ENCODE peak calls at places on chromosomes 6 and 20, in four cellular contexts. One of them, this sample, is unnamed.

GRCh38 chr6:24991748-24992467 is 56.1 kb upstream of the RIPOR2 start:
- DNase-seq in GM23248: peak; percentile 71
- DNase-seq in fibroblast of lung: peak; percentile 58
- DNase-seq in PC-3: peak; percentile 72
- DNase-seq in this sample: peak; percentile 28

GRCh38 chr20:39338977-39339376 is 376.8 kb downstream of the DHX35 start:
- DNase-seq in GM23248: peak; percentile 46
- DNase-seq in fibroblast of lung: no peak
- DNase-seq in PC-3: no peak
- DNase-seq in this sample: no peak

GRCh38 chr6:140002406-140003022 is 628.1 kb upstream of the CITED2 start:
- DNase-seq in GM23248: peak; percentile 78
- DNase-seq in fibroblast of lung: peak; percentile 41
- DNase-seq in PC-3: no peak
- DNase-seq in this sample: no peak

GRCh38 chr6:75206338-75207210 is 721 bp upstream of the COL12A1 start:
- DNase-seq in GM23248: peak; percentile 81
- DNase-seq in fibroblast of lung: no peak
- DNase-seq in PC-3: no peak
- DNase-seq in this sample: peak; percentile 47

GRCh38 chr6:41940759-41941279 is 789 bp downstream of the CCND3 start:
- DNase-seq in GM23248: peak; percentile 74
- DNase-seq in fibroblast of lung: no peak
- DNase-seq in PC-3: peak; percentile 13
- DNase-seq in this sample: peak; percentile 30

GRCh38 chr20:40607927-40608326 is 81.1 kb downstream of the MAFB start:
- DNase-seq in GM23248: no peak
- DNase-seq in fibroblast of lung: no peak
- DNase-seq in PC-3: no peak
- DNase-seq in this sample: no peak

GRCh38 chr20:48845000-48845399 is 17.2 kb upstream of the PREX1 start:
- DNase-seq in GM23248: peak; percentile 32
- DNase-seq in fibroblast of lung: peak; percentile 15
- DNase-seq in PC-3: peak; percentile 35
- DNase-seq in this sample: no peak

GRCh38 chr6:104606361-104606760 is 253.4 kb downstream of the HACE1 start:
- DNase-seq in GM23248: no peak
- DNase-seq in fibroblast of lung: no peak
- DNase-seq in PC-3: no peak
- DNase-seq in this sample: no peak

GRCh38 chr6:132405143-132405915 is 4.1 kb upstream of the MOXD1 start:
- DNase-seq in GM23248: peak; percentile 77
- DNase-seq in fibroblast of lung: peak; percentile 34
- DNase-seq in PC-3: peak; percentile 45
- DNase-seq in this sample: no peak

GRCh38 chr20:24403410-24403809 is 66.0 kb upstream of the SYNDIG1 start:
- DNase-seq in GM23248: no peak
- DNase-seq in fibroblast of lung: no peak
- DNase-seq in PC-3: no peak
- DNase-seq in this sample: no peak

GRCh38 chr20:36540551-36541211 is 638 bp upstream of the MYL9 start:
- DNase-seq in GM23248: no peak
- DNase-seq in fibroblast of lung: no peak
- DNase-seq in PC-3: no peak
- DNase-seq in this sample: no peak

GRCh38 chr20:8132632-8133587 is 844 bp downstream of the PLCB1 start:
- DNase-seq in GM23248: peak; percentile 64
- DNase-seq in fibroblast of lung: peak; percentile 53
- DNase-seq in PC-3: no peak
- DNase-seq in this sample: peak; percentile 41

GRCh38 chr20:63653974-63654680 is 903 bp upstream of the STMN3 start:
- DNase-seq in GM23248: no peak
- DNase-seq in fibroblast of lung: no peak
- DNase-seq in PC-3: no peak
- DNase-seq in this sample: no peak

GRCh38 chr6:129188795-129189194 is 305.9 kb downstream of the LAMA2 start:
- DNase-seq in GM23248: no peak
- DNase-seq in fibroblast of lung: peak; percentile 28
- DNase-seq in PC-3: no peak
- DNase-seq in this sample: no peak

GRCh38 chr6:136921521-136921935 is 573 bp upstream of the SLC35D3 start:
- DNase-seq in GM23248: peak; percentile 49
- DNase-seq in fibroblast of lung: no peak
- DNase-seq in PC-3: no peak
- DNase-seq in this sample: peak; percentile 6

GRCh38 chr6:36590237-36590636 is 3.9 kb upstream of the SRSF3 start:
- DNase-seq in GM23248: peak; percentile 87
- DNase-seq in fibroblast of lung: peak; percentile 74
- DNase-seq in PC-3: peak; percentile 74
- DNase-seq in this sample: no peak

GRCh38 chr20:25408890-25409289 is 1.4 kb downstream of the GINS1 start:
- DNase-seq in GM23248: no peak
- DNase-seq in fibroblast of lung: no peak
- DNase-seq in PC-3: no peak
- DNase-seq in this sample: no peak

GRCh38 chr20:50189681-50190250 is 864 bp upstream of the CEBPB start:
- DNase-seq in GM23248: peak; percentile 40
- DNase-seq in fibroblast of lung: no peak
- DNase-seq in PC-3: peak; percentile 27
- DNase-seq in this sample: no peak

GRCh38 chr6:24918641-24919403 is 16.9 kb downstream of the RIPOR2 start:
- DNase-seq in GM23248: no peak
- DNase-seq in fibroblast of lung: no peak
- DNase-seq in PC-3: no peak
- DNase-seq in this sample: no peak

GRCh38 chr20:58102744-58103516 is 125.5 kb downstream of the ANKRD60 start:
- DNase-seq in GM23248: peak; percentile 28
- DNase-seq in fibroblast of lung: no peak
- DNase-seq in PC-3: peak; percentile 79
- DNase-seq in this sample: no peak

GRCh38 chr6:106453756-106454367 is 93.3 kb downstream of the CRYBG1 start:
- DNase-seq in GM23248: no peak
- DNase-seq in fibroblast of lung: no peak
- DNase-seq in PC-3: no peak
- DNase-seq in this sample: no peak

GRCh38 chr6:4371207-4371921 is 236.0 kb upstream of the ECI2 start:
- DNase-seq in GM23248: peak; percentile 91
- DNase-seq in fibroblast of lung: peak; percentile 57
- DNase-seq in PC-3: no peak
- DNase-seq in this sample: peak; percentile 18

GRCh38 chr6:156801712-156802111 is 24.5 kb downstream of the ARID1B start:
- DNase-seq in GM23248: no peak
- DNase-seq in fibroblast of lung: no peak
- DNase-seq in PC-3: no peak
- DNase-seq in this sample: no peak

GRCh38 chr6:73263570-73263909 is 544 bp upstream of the KHDC1 start:
- DNase-seq in GM23248: peak; percentile 29
- DNase-seq in fibroblast of lung: no peak
- DNase-seq in PC-3: no peak
- DNase-seq in this sample: no peak

GRCh38 chr20:37071481-37071911 is 24.3 kb downstream of the RBL1 start:
- DNase-seq in GM23248: peak; percentile 53
- DNase-seq in fibroblast of lung: peak; percentile 22
- DNase-seq in PC-3: peak; percentile 21
- DNase-seq in this sample: no peak

GRCh38 chr20:41249371-41249770 is 68.2 kb downstream of the ZHX3 start:
- DNase-seq in GM23248: peak; percentile 93
- DNase-seq in fibroblast of lung: peak; percentile 88
- DNase-seq in PC-3: peak; percentile 83
- DNase-seq in this sample: peak; percentile 92

GRCh38 chr20:19786311-19786710 is 28.3 kb downstream of the RIN2 start:
- DNase-seq in GM23248: peak; percentile 90
- DNase-seq in fibroblast of lung: peak; percentile 90
- DNase-seq in PC-3: peak; percentile 75
- DNase-seq in this sample: peak; percentile 91

GRCh38 chr6:143516700-143517446 is 5.4 kb upstream of the FUCA2 start:
- DNase-seq in GM23248: no peak
- DNase-seq in fibroblast of lung: no peak
- DNase-seq in PC-3: no peak
- DNase-seq in this sample: no peak

GRCh38 chr6:145656128-145656527 is 79.2 kb downstream of the EPM2A start:
- DNase-seq in GM23248: no peak
- DNase-seq in fibroblast of lung: no peak
- DNase-seq in PC-3: no peak
- DNase-seq in this sample: peak; percentile 8

GRCh38 chr6:139625998-139626975 is 251.8 kb upstream of the CITED2 start:
- DNase-seq in GM23248: peak; percentile 43
- DNase-seq in fibroblast of lung: peak; percentile 26
- DNase-seq in PC-3: no peak
- DNase-seq in this sample: no peak

GRCh38 chr6:26064619-26065257 is 22.5 kb upstream of the HFE start:
- DNase-seq in GM23248: peak; percentile 70
- DNase-seq in fibroblast of lung: peak; percentile 71
- DNase-seq in PC-3: peak; percentile 68
- DNase-seq in this sample: peak; percentile 48

GRCh38 chr6:129567374-129567773 is 142.6 kb downstream of the ARHGAP18 start:
- DNase-seq in GM23248: peak; percentile 28
- DNase-seq in fibroblast of lung: peak; percentile 34
- DNase-seq in PC-3: peak; percentile 29
- DNase-seq in this sample: no peak

GRCh38 chr20:8095648-8096572 is 36.2 kb upstream of the PLCB1 start:
- DNase-seq in GM23248: peak; percentile 80
- DNase-seq in fibroblast of lung: peak; percentile 56
- DNase-seq in PC-3: peak; percentile 40
- DNase-seq in this sample: peak; percentile 82

GRCh38 chr6:108027594-108027993 is 46.9 kb downstream of the OSTM1 start:
- DNase-seq in GM23248: peak; percentile 34
- DNase-seq in fibroblast of lung: peak; percentile 7
- DNase-seq in PC-3: peak; percentile 34
- DNase-seq in this sample: no peak

GRCh38 chr6:118993358-118993757 is 58.4 kb upstream of the MCM9 start:
- DNase-seq in GM23248: no peak
- DNase-seq in fibroblast of lung: no peak
- DNase-seq in PC-3: no peak
- DNase-seq in this sample: no peak

GRCh38 chr20:30488941-30489601 is 768.4 kb upstream of the DEFB115 start:
- DNase-seq in GM23248: no peak
- DNase-seq in fibroblast of lung: no peak
- DNase-seq in PC-3: no peak
- DNase-seq in this sample: no peak

GRCh38 chr6:17421406-17421805 is 28.0 kb downstream of the CAP2 start:
- DNase-seq in GM23248: no peak
- DNase-seq in fibroblast of lung: no peak
- DNase-seq in PC-3: no peak
- DNase-seq in this sample: no peak

GRCh38 chr6:133778414-133778813 is 110.5 kb upstream of the TCF21 start:
- DNase-seq in GM23248: peak; percentile 93
- DNase-seq in fibroblast of lung: peak; percentile 99
- DNase-seq in PC-3: peak; percentile 23
- DNase-seq in this sample: no peak

GRCh38 chr6:52554684-52555280 is 22.1 kb downstream of the TRAM2 start:
- DNase-seq in GM23248: peak; percentile 11
- DNase-seq in fibroblast of lung: no peak
- DNase-seq in PC-3: no peak
- DNase-seq in this sample: no peak

GRCh38 chr6:52555531-52556228 is 21.2 kb downstream of the TRAM2 start:
- DNase-seq in GM23248: peak; percentile 49
- DNase-seq in fibroblast of lung: no peak
- DNase-seq in PC-3: no peak
- DNase-seq in this sample: no peak

GRCh38 chr6:52558266-52559000 is 18.4 kb downstream of the TRAM2 start:
- DNase-seq in GM23248: peak; percentile 59
- DNase-seq in fibroblast of lung: peak; percentile 55
- DNase-seq in PC-3: no peak
- DNase-seq in this sample: no peak

GRCh38 chr6:52560462-52560861 is 16.4 kb downstream of the TRAM2 start:
- DNase-seq in GM23248: peak; percentile 69
- DNase-seq in fibroblast of lung: no peak
- DNase-seq in PC-3: no peak
- DNase-seq in this sample: no peak

GRCh38 chr6:52557389-52558265 is 19.2 kb downstream of the TRAM2 start:
- DNase-seq in GM23248: peak; percentile 46
- DNase-seq in fibroblast of lung: peak; percentile 65
- DNase-seq in PC-3: no peak
- DNase-seq in this sample: no peak
- H3K4me2 ChIP-seq in GM23248: peak overlapping the region; percentile 59
- H3K4me2 ChIP-seq in fibroblast of lung: peak overlapping the region; percentile 56
- H3K4me2 ChIP-seq in PC-3: no peak overlapping the region
- H3K4me2 ChIP-seq in this sample: no peak overlapping the region

DNA sequence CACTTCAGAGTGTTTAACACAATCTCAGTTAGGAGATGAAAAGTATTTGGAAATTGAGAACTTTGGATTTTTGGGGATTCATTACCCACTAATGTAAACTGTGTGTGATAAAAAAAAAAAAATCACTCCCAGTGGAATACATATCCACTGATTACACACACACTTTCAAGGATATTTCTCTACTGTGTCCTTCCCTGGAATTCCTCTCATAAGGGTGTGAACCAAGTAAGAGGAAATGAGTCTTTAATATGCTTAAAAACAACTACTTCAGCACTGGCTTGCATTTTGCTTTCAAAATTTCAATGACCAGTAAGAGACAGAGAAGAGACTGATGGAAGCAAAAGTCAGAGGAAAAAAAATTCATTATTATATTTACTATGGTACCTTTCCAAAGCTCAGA is 24.5 kb upstream of the MYCT1 start:
- DNase-seq in GM23248: peak; percentile 11
- DNase-seq in fibroblast of lung: no peak
- DNase-seq in PC-3: no peak
- DNase-seq in this sample: peak; percentile 77
- H2AFZ ChIP-seq in GM23248: peak overlapping the region; percentile 16
- H2AFZ ChIP-seq in fibroblast of lung: no peak overlapping the region
- H2AFZ ChIP-seq in PC-3: no peak overlapping the region
- H2AFZ ChIP-seq in this sample: no peak overlapping the region

DNA sequence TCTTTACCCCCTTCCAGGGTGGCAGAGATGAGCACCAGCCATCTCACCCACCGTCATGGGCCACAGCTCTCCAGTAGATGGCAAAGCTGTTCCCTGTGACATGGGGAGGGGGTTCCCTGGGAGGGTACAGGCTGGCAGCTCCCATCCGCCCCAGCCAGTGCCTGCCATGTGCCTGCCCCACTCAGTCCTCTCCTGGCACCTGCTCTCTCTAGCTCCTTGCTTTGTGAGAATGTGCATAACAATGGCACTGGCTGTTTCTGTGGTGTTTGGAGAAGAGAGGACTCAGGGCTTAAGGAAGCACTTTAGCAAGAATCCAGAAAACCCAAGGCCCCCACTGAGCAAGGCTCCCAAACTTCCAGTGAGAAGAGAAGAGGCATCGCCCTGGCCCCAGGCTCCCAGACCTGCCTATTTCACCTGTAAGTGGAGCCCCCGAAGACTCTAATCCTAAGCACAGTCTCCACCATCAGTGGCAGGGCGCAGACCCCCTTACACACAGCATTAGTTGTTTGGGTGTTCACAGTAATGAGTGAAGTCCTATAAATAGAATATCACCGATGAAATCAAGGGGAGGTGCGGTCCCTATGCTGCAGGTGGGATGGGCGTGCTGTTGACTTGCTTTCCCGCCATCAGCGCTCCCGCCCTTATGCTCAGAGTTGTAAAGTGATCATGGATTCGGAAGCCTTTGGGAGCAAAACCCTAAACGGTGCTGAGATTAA is 110.2 kb downstream of the AGPAT4 start:
- DNase-seq in GM23248: no peak
- DNase-seq in fibroblast of lung: no peak
- DNase-seq in PC-3: no peak
- DNase-seq in this sample: no peak
- H3K4me2 ChIP-seq in GM23248: no peak overlapping the region
- H3K4me2 ChIP-seq in fibroblast of lung: no peak overlapping the region
- H3K4me2 ChIP-seq in PC-3: no peak overlapping the region
- H3K4me2 ChIP-seq in this sample: no peak overlapping the region

GRCh38 chr6:84771732-84772131 is 7.3 kb upstream of the TBX18 start:
- DNase-seq in GM23248: peak; percentile 34
- DNase-seq in fibroblast of lung: no peak
- DNase-seq in PC-3: no peak
- DNase-seq in this sample: peak; percentile 35
- H2AFZ ChIP-seq in GM23248: no peak overlapping the region
- H2AFZ ChIP-seq in fibroblast of lung: no peak overlapping the region
- H2AFZ ChIP-seq in PC-3: no peak overlapping the region
- H2AFZ ChIP-seq in this sample: no peak overlapping the region

This sample was measured in endothelial cell of umbilical vein.